ENCODE peak calls at places on chromosomes 13 and 19, in seven cellular contexts. One of them, this sample, is unnamed. For H3K4me1, the result is how much of the 10 kb centered on the place peaks cover.

GRCh38 chr13:93116809-93117208 is 109.8 kb upstream of the GPC6 start:
- DNase-seq in HCT116: no peak
- DNase-seq in GM23338: peak
- DNase-seq in PC-3: peak
- DNase-seq in GM23248: no peak
- DNase-seq in neural progenitor cell: no peak
- DNase-seq in hepatocyte: peak
- DNase-seq in this sample: no peak

GRCh38 chr19:1999856-2000515 is 15.5 kb downstream of the BTBD2 start:
- DNase-seq in HCT116: no peak
- DNase-seq in GM23338: no peak
- DNase-seq in PC-3: no peak
- DNase-seq in GM23248: no peak
- DNase-seq in neural progenitor cell: no peak
- DNase-seq in hepatocyte: peak
- DNase-seq in this sample: no peak

GRCh38 chr19:30076101-30076551 is 134.1 kb downstream of the URI1 start:
- DNase-seq in HCT116: no peak
- DNase-seq in GM23338: peak
- DNase-seq in PC-3: no peak
- DNase-seq in GM23248: no peak
- DNase-seq in neural progenitor cell: no peak
- DNase-seq in hepatocyte: no peak
- DNase-seq in this sample: no peak

GRCh38 chr19:5579286-5579685 is 11.5 kb upstream of the TINCR start:
- DNase-seq in HCT116: no peak
- DNase-seq in GM23338: no peak
- DNase-seq in PC-3: no peak
- DNase-seq in GM23248: no peak
- DNase-seq in neural progenitor cell: no peak
- DNase-seq in hepatocyte: no peak
- DNase-seq in this sample: no peak

GRCh38 chr13:78326608-78327007 is 276.7 kb downstream of the POU4F1 start:
- DNase-seq in HCT116: no peak
- DNase-seq in GM23338: no peak
- DNase-seq in PC-3: peak
- DNase-seq in GM23248: peak
- DNase-seq in neural progenitor cell: no peak
- DNase-seq in hepatocyte: no peak
- DNase-seq in this sample: no peak

GRCh38 chr19:18271433-18271841 is 2.8 kb downstream of the IQCN start:
- DNase-seq in HCT116: no peak
- DNase-seq in GM23338: no peak
- DNase-seq in PC-3: no peak
- DNase-seq in GM23248: no peak
- DNase-seq in neural progenitor cell: no peak
- DNase-seq in hepatocyte: no peak
- DNase-seq in this sample: no peak

GRCh38 chr13:37539176-37539575 is 59.4 kb downstream of the POSTN start:
- DNase-seq in HCT116: no peak
- DNase-seq in GM23338: no peak
- DNase-seq in PC-3: no peak
- DNase-seq in GM23248: peak
- DNase-seq in neural progenitor cell: no peak
- DNase-seq in hepatocyte: no peak
- DNase-seq in this sample: no peak

GRCh38 chr19:11745871-11746270 is 7.1 kb upstream of the ZNF823 start:
- DNase-seq in HCT116: no peak
- DNase-seq in GM23338: no peak
- DNase-seq in PC-3: no peak
- DNase-seq in GM23248: no peak
- DNase-seq in neural progenitor cell: no peak
- DNase-seq in hepatocyte: no peak
- DNase-seq in this sample: no peak

GRCh38 chr13:29707876-29708543 is 112.5 kb upstream of the SLC7A1 start:
- DNase-seq in HCT116: peak
- DNase-seq in GM23338: peak
- DNase-seq in PC-3: peak
- DNase-seq in GM23248: peak
- DNase-seq in neural progenitor cell: peak
- DNase-seq in hepatocyte: peak
- DNase-seq in this sample: peak

GRCh38 chr13:113666951-113667701 is at the start of gene GRK1:
- DNase-seq in HCT116: no peak
- DNase-seq in GM23338: no peak
- DNase-seq in PC-3: no peak
- DNase-seq in GM23248: no peak
- DNase-seq in neural progenitor cell: peak
- DNase-seq in hepatocyte: no peak
- DNase-seq in this sample: no peak

GRCh38 chr19:46975918-46976782 is 43.5 kb upstream of the NPAS1 start:
- DNase-seq in HCT116: peak
- DNase-seq in GM23338: peak
- DNase-seq in PC-3: peak
- DNase-seq in GM23248: peak
- DNase-seq in neural progenitor cell: peak
- DNase-seq in hepatocyte: peak
- DNase-seq in this sample: no peak

GRCh38 chr13:99313941-99314340 is 6.7 kb upstream of the GPR183 start:
- DNase-seq in HCT116: no peak
- DNase-seq in GM23338: no peak
- DNase-seq in PC-3: no peak
- DNase-seq in GM23248: no peak
- DNase-seq in neural progenitor cell: no peak
- DNase-seq in hepatocyte: no peak
- DNase-seq in this sample: no peak
- H3K4me1 ChIP-seq in HCT116: half or more
- H3K4me1 ChIP-seq in GM23338: under half
- H3K4me1 ChIP-seq in PC-3: under half
- H3K4me1 ChIP-seq in GM23248: half or more
- H3K4me1 ChIP-seq in neural progenitor cell: under half
- H3K4me1 ChIP-seq in hepatocyte: under half
- H3K4me1 ChIP-seq in this sample: under half

DNA sequence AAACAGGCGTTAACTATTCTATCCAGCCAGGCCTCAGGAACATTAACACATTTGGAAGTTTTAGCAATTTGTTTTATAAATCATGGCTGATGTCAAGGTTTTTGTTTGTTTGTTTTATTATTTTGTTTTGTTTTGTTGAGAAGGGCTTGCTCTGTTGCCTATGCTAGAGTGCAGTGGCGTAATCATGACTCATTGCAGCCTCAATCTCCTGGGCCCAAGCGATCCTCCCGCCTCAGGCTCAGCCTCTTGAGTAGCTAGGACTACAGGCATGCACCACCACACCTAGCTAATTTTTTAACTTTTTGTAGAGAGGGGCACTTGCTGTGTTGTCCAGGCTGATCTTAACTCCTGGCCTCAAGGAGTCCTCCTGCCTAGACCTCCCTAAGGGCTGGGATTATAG is 28.3 kb downstream of the NUP58 start:
- DNase-seq in HCT116: no peak
- DNase-seq in GM23338: no peak
- DNase-seq in PC-3: peak
- DNase-seq in GM23248: peak
- DNase-seq in neural progenitor cell: no peak
- DNase-seq in hepatocyte: peak
- DNase-seq in this sample: no peak
- TF ChIP-seq EZH2phosphoT487 in HCT116: no peak
- TF ChIP-seq EZH2phosphoT487 in GM23338: no peak
- TF ChIP-seq EZH2phosphoT487 in PC-3: no peak
- TF ChIP-seq EZH2phosphoT487 in GM23248: no peak
- TF ChIP-seq EZH2phosphoT487 in neural progenitor cell: no peak
- TF ChIP-seq EZH2phosphoT487 in hepatocyte: no peak
- TF ChIP-seq EZH2phosphoT487 in this sample: no peak

DNA sequence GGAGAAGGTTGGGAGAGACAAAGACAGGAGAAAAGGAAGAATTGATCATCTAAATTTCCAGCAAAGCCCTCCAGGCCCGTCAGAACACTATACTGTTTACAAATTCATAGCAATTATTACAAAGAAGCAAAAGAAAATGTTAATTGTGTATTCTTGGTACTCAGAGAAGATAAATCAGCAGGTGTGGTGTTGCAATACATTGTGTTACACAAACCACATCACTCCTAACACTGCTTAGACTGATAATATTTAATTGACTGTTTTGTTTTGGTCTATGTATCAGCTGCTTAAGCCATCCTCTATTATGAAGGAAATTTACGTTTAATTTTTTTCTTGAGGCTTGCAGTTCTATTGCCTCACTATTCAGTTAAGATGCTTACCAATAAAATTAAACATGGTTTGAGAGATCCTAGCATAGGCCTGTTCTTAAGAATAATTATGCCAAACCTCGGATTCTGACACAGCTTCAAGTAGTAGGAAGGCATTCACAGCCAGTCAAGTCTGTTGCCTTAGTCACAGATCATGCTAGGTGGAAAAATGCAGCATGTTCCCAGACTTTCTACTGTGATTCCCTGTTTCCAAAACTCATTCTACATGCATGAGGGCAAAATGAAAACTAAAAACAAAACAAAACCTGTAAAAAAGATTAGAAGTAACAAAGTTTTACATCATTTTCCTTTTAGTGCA is 129.2 kb downstream of the TBC1D4 start:
- DNase-seq in HCT116: no peak
- DNase-seq in GM23338: no peak
- DNase-seq in PC-3: no peak
- DNase-seq in GM23248: peak
- DNase-seq in neural progenitor cell: no peak
- DNase-seq in hepatocyte: no peak
- DNase-seq in this sample: no peak
- H3K27ac ChIP-seq in HCT116: no peak
- H3K27ac ChIP-seq in GM23338: no peak
- H3K27ac ChIP-seq in PC-3: no peak
- H3K27ac ChIP-seq in GM23248: no peak
- H3K27ac ChIP-seq in neural progenitor cell: no peak
- H3K27ac ChIP-seq in hepatocyte: no peak
- H3K27ac ChIP-seq in this sample: no peak

DNA sequence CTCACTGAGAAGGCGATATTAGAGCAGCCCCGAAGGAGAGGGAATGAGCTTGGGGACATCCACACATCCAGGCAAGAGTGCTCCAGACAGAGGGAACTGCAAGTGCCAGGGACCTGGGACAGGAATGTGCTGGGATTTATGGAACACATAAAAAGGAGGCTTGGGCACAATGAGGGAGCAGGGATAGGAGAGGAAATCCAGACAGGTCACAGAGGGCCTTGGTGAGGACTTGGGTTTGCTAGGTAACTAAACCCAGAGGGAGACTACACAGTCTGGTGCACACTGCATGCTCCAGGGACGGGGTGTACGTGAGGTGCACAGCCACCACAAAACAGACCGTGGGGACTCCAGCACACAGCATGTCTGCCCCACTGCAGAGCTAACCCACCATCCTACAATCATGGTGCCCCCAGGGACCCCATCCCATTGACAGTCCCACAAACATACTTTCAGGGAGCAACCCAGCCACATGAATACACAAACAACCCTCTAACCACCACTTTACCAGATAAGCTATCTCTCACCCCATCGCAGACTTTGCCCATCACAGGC is 5.6 kb upstream of the ZFP36 start:
- DNase-seq in HCT116: no peak
- DNase-seq in GM23338: no peak
- DNase-seq in PC-3: no peak
- DNase-seq in GM23248: no peak
- DNase-seq in neural progenitor cell: no peak
- DNase-seq in hepatocyte: peak
- DNase-seq in this sample: peak
- H3K4me1 ChIP-seq in HCT116: half or more
- H3K4me1 ChIP-seq in GM23338: under half
- H3K4me1 ChIP-seq in PC-3: under half
- H3K4me1 ChIP-seq in GM23248: under half
- H3K4me1 ChIP-seq in neural progenitor cell: under half
- H3K4me1 ChIP-seq in hepatocyte: half or more
- H3K4me1 ChIP-seq in this sample: half or more

DNA sequence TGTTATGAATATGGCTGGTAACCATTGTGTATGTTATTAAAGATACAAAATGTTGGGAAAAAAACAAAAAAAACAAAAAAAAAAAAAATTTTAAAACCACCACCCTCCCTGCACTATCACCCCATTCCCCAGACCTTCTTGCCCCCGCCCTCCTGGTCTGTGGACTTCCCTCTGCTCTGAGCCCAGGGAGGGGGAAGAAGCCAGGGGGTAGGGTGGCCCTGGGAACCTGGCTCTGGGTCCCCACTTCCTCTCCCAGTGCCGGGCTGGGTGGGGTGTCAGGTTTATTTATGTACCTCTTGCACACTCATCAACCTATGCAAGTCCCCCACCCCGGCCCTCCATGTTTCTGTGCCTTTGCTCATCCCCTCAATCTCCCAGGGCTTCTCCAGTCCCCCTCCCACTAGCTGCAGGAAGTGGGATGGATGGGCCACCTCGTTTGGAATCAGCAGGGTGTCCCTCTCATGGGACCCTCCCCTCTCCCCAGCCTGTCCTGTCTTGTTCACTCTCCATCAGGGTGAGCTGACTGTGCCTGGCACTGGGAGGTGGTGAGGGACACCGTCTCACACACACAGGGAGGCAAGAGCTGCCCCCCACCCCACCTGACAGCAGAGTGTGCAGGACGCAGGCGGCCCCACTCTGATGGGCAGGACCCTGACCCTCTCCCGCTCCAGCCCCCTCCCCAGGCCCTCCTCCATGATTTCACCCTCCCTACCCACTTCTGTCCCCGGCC is 5.9 kb downstream of the PAF1 start:
- DNase-seq in HCT116: no peak
- DNase-seq in GM23338: peak
- DNase-seq in PC-3: no peak
- DNase-seq in GM23248: no peak
- DNase-seq in neural progenitor cell: no peak
- DNase-seq in hepatocyte: no peak
- DNase-seq in this sample: no peak
- TF ChIP-seq EZH2phosphoT487 in HCT116: no peak
- TF ChIP-seq EZH2phosphoT487 in GM23338: no peak
- TF ChIP-seq EZH2phosphoT487 in PC-3: no peak
- TF ChIP-seq EZH2phosphoT487 in GM23248: no peak
- TF ChIP-seq EZH2phosphoT487 in neural progenitor cell: no peak
- TF ChIP-seq EZH2phosphoT487 in hepatocyte: no peak
- TF ChIP-seq EZH2phosphoT487 in this sample: no peak